ENCODE peak calls at places on chromosomes 13 and 19, in seven cellular contexts. W is neural crest cell; X is central memory CD4-positive, alpha-beta T cell; H is HEK293T; R is stimulated activated CD4-positive, alpha-beta T cell treated with anti-CD3 and anti-CD28 coated beads, Interleukin-1b, Interleukin-23, amount 100 ng/mL, for 4 hours; D is putamen; J is ELF-1. T is an unnamed sample.

GRCh38 chr13:36130542-36131214 is 504 bp downstream of the DCLK1 start:
- DNase-seq in W (peak; percentile 25), X (no peak), H (peak; percentile 37), R (no peak), D (no peak), J (peak; percentile 37), T (no peak)

GRCh38 chr13:23321534-23322241 is 111.8 kb downstream of the SACS start:
- DNase-seq in W (no peak), X (peak; percentile 1), H (no peak), R (no peak), D (no peak), J (no peak), T (no peak)

GRCh38 chr13:108924154-108924940 is 294.9 kb downstream of the MYO16 start:
- DNase-seq in W (no peak), X (no peak), H (no peak), R (no peak), D (no peak), J (no peak), T (no peak)

GRCh38 chr13:98050041-98050466 is 92.8 kb upstream of the FARP1 start:
- DNase-seq in W (no peak), X (no peak), H (no peak), R (no peak), D (no peak), J (no peak), T (no peak)

GRCh38 chr19:40717880-40718773 is 1.2 kb downstream of the ITPKC start:
- DNase-seq in W (no peak), X (no peak), H (no peak), R (no peak), D (peak; percentile 16), J (peak; percentile 54), T (peak; percentile 60)

GRCh38 chr13:51817717-51818116 is 13.8 kb upstream of the DHRS12 start:
- DNase-seq in W (no peak), X (no peak), H (no peak), R (no peak), D (no peak), J (no peak), T (no peak)

GRCh38 chr19:4910594-4911273 is 1.4 kb downstream of the UHRF1 start:
- DNase-seq in W (peak; percentile 20), X (no peak), H (no peak), R (no peak), D (no peak), J (peak; percentile 49), T (peak; percentile 38)

GRCh38 chr13:30581582-30581981 is 36.1 kb upstream of the USPL1 start:
- DNase-seq in W (no peak), X (no peak), H (no peak), R (no peak), D (no peak), J (no peak), T (peak; percentile 24)

GRCh38 chr19:29714371-29714952 is 599 bp downstream of the C19orf12 start:
- DNase-seq in W (no peak), X (no peak), H (no peak), R (no peak), D (no peak), J (no peak), T (no peak)

GRCh38 chr13:73428137-73428536 is 369.3 kb downstream of the KLF5 start:
- DNase-seq in W (no peak), X (no peak), H (no peak), R (no peak), D (peak; percentile 66), J (no peak), T (no peak)

GRCh38 chr13:25768726-25769270 is 283.0 kb downstream of the SHISA2 start:
- DNase-seq in W (no peak), X (no peak), H (no peak), R (no peak), D (no peak), J (no peak), T (no peak)

GRCh38 chr13:90447735-90448103 is 899.8 kb upstream of the MIR17HG start:
- DNase-seq in W (no peak), X (no peak), H (no peak), R (no peak), D (no peak), J (peak; percentile 13), T (no peak)